ENCODE peak calls at places on chromosomes 16 and 17, in seven cellular contexts. One of them, this sample, is unnamed.

GRCh38 chr17:77666881-77667395 is 291.6 kb upstream of the TNRC6C start:
- DNase-seq in SK-N-SH: no peak
- DNase-seq in HCT116: no peak
- DNase-seq in K562: no peak
- DNase-seq in H1: no peak
- DNase-seq in GM12878: no peak
- DNase-seq in HepG2: no peak
- DNase-seq in this sample: no peak

GRCh38 chr17:47172698-47173565 is 16.2 kb downstream of the CDC27 start:
- DNase-seq in SK-N-SH: no peak
- DNase-seq in HCT116: no peak
- DNase-seq in K562: no peak
- DNase-seq in H1: no peak
- DNase-seq in GM12878: no peak
- DNase-seq in HepG2: no peak
- DNase-seq in this sample: no peak

GRCh38 chr17:81518785-81519283 is 6.2 kb upstream of the ACTG1 start:
- DNase-seq in SK-N-SH: no peak
- DNase-seq in HCT116: no peak
- DNase-seq in K562: peak
- DNase-seq in H1: no peak
- DNase-seq in GM12878: no peak
- DNase-seq in HepG2: no peak
- DNase-seq in this sample: peak

GRCh38 chr16:89172901-89173628 is 1.5 kb downstream of the CDH15 start:
- DNase-seq in SK-N-SH: peak
- DNase-seq in HCT116: no peak
- DNase-seq in K562: no peak
- DNase-seq in H1: no peak
- DNase-seq in GM12878: no peak
- DNase-seq in HepG2: no peak
- DNase-seq in this sample: no peak

GRCh38 chr16:65991149-65991701 is 375.3 kb upstream of the CDH5 start:
- DNase-seq in SK-N-SH: no peak
- DNase-seq in HCT116: no peak
- DNase-seq in K562: no peak
- DNase-seq in H1: no peak
- DNase-seq in GM12878: no peak
- DNase-seq in HepG2: no peak
- DNase-seq in this sample: no peak

GRCh38 chr17:48732688-48733629 is 4.4 kb upstream of the HOXB13 start:
- DNase-seq in SK-N-SH: peak
- DNase-seq in HCT116: no peak
- DNase-seq in K562: no peak
- DNase-seq in H1: no peak
- DNase-seq in GM12878: no peak
- DNase-seq in HepG2: no peak
- DNase-seq in this sample: no peak

GRCh38 chr17:19928299-19928698 is 49.3 kb downstream of the AKAP10 start:
- DNase-seq in SK-N-SH: no peak
- DNase-seq in HCT116: no peak
- DNase-seq in K562: no peak
- DNase-seq in H1: no peak
- DNase-seq in GM12878: no peak
- DNase-seq in HepG2: no peak
- DNase-seq in this sample: no peak

GRCh38 chr16:50742521-50743150 is 750 bp downstream of the CYLD start:
- DNase-seq in SK-N-SH: no peak
- DNase-seq in HCT116: no peak
- DNase-seq in K562: peak
- DNase-seq in H1: no peak
- DNase-seq in GM12878: no peak
- DNase-seq in HepG2: no peak
- DNase-seq in this sample: peak

GRCh38 chr17:78774456-78774855 is 7.6 kb downstream of the CYTH1 start:
- DNase-seq in SK-N-SH: no peak
- DNase-seq in HCT116: no peak
- DNase-seq in K562: no peak
- DNase-seq in H1: no peak
- DNase-seq in GM12878: no peak
- DNase-seq in HepG2: no peak
- DNase-seq in this sample: no peak

GRCh38 chr17:41813039-41813680 is 356 bp downstream of the FKBP10 start:
- DNase-seq in SK-N-SH: no peak
- DNase-seq in HCT116: no peak
- DNase-seq in K562: no peak
- DNase-seq in H1: no peak
- DNase-seq in GM12878: no peak
- DNase-seq in HepG2: no peak
- DNase-seq in this sample: no peak

GRCh38 chr16:75789237-75789636 is 62.9 kb upstream of the CPHXL start:
- DNase-seq in SK-N-SH: peak
- DNase-seq in HCT116: peak
- DNase-seq in K562: peak
- DNase-seq in H1: no peak
- DNase-seq in GM12878: no peak
- DNase-seq in HepG2: peak
- DNase-seq in this sample: peak

GRCh38 chr16:77896357-77896972 is 108.1 kb downstream of the VAT1L start:
- DNase-seq in SK-N-SH: peak
- DNase-seq in HCT116: no peak
- DNase-seq in K562: no peak
- DNase-seq in H1: no peak
- DNase-seq in GM12878: no peak
- DNase-seq in HepG2: no peak
- DNase-seq in this sample: no peak

GRCh38 chr17:35932576-35932975 is 2.0 kb upstream of the RDM1 start:
- DNase-seq in SK-N-SH: no peak
- DNase-seq in HCT116: no peak
- DNase-seq in K562: no peak
- DNase-seq in H1: no peak
- DNase-seq in GM12878: no peak
- DNase-seq in HepG2: no peak
- DNase-seq in this sample: no peak

GRCh38 chr16:68728558-68728957 is 8.5 kb upstream of the CDH1 start:
- DNase-seq in SK-N-SH: no peak
- DNase-seq in HCT116: no peak
- DNase-seq in K562: no peak
- DNase-seq in H1: no peak
- DNase-seq in GM12878: no peak
- DNase-seq in HepG2: no peak
- DNase-seq in this sample: no peak

GRCh38 chr16:29141586-29142324 is 156.9 kb downstream of the LAT start:
- DNase-seq in SK-N-SH: no peak
- DNase-seq in HCT116: no peak
- DNase-seq in K562: no peak
- DNase-seq in H1: no peak
- DNase-seq in GM12878: no peak
- DNase-seq in HepG2: no peak
- DNase-seq in this sample: no peak

DNA sequence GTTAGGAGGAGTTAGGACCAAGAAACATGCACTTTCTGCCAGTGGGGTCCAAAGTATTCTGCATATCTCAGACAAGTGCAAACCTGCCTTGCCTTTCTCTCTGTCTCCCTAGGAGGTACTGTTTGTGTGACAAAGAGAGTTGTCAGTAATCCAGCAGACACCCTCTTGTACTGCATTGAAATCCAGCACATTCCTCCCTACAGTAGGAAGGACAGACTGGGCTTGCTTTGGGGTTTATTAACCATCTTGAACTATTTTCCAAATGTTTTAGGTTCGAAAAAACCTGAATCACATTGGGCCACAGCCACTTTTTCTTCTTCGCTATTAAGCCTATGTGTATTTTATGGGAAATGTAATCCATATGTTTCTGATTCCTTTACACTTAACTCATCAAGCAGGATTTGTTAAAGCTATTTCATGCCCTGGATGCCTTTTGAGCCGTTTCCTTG is 204.2 kb upstream of the KCNJ16 start:
- DNase-seq in SK-N-SH: no peak
- DNase-seq in HCT116: no peak
- DNase-seq in K562: no peak
- DNase-seq in H1: peak
- DNase-seq in GM12878: no peak
- DNase-seq in HepG2: no peak
- DNase-seq in this sample: no peak
- TF ChIP-seq JUND in SK-N-SH: no peak
- TF ChIP-seq JUND in HCT116: no peak
- TF ChIP-seq JUND in K562: no peak
- TF ChIP-seq JUND in H1: no peak
- TF ChIP-seq JUND in GM12878: no peak
- TF ChIP-seq JUND in HepG2: no peak
- TF ChIP-seq JUND in this sample: no peak

DNA sequence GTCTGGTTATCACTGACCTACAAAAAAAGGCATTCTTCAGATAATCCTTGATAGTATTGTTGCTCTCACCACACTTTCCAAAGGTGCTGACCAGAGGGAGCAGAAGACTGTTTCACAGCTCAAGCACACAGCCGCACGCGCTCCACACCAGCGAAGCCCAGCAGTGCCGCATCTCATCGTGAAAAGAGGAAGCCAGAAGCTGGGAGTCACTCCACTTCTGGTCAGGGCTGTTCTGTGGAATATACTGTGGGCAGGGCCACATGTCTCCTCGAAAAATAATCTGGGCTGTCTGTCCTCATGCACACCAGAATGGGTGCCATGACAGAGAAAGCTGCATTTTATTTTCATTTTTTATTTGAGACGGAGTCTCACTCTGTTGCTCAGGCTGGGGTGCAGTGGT is 7.3 kb upstream of the PRSS36 start:
- DNase-seq in SK-N-SH: no peak
- DNase-seq in HCT116: no peak
- DNase-seq in K562: no peak
- DNase-seq in H1: no peak
- DNase-seq in GM12878: no peak
- DNase-seq in HepG2: no peak
- DNase-seq in this sample: peak
- TF ChIP-seq JUND in SK-N-SH: no peak
- TF ChIP-seq JUND in HCT116: no peak
- TF ChIP-seq JUND in K562: no peak
- TF ChIP-seq JUND in H1: no peak
- TF ChIP-seq JUND in GM12878: no peak
- TF ChIP-seq JUND in HepG2: no peak
- TF ChIP-seq JUND in this sample: no peak

GRCh38 chr16:1195393-1195666 is 29.7 kb downstream of the TPSG1 start:
- DNase-seq in SK-N-SH: no peak
- DNase-seq in HCT116: no peak
- DNase-seq in K562: no peak
- DNase-seq in H1: no peak
- DNase-seq in GM12878: no peak
- DNase-seq in HepG2: no peak
- DNase-seq in this sample: peak

GRCh38 chr16:1193825-1194581 is 31.1 kb downstream of the TPSG1 start:
- DNase-seq in SK-N-SH: no peak
- DNase-seq in HCT116: no peak
- DNase-seq in K562: no peak
- DNase-seq in H1: no peak
- DNase-seq in GM12878: no peak
- DNase-seq in HepG2: no peak
- DNase-seq in this sample: no peak

GRCh38 chr16:1194665-1195392 is 30.2 kb downstream of the TPSG1 start:
- DNase-seq in SK-N-SH: peak
- DNase-seq in HCT116: no peak
- DNase-seq in K562: peak
- DNase-seq in H1: no peak
- DNase-seq in GM12878: no peak
- DNase-seq in HepG2: no peak
- DNase-seq in this sample: no peak

GRCh38 chr16:1192384-1193073 is 32.5 kb downstream of the TPSG1 start:
- DNase-seq in SK-N-SH: no peak
- DNase-seq in HCT116: no peak
- DNase-seq in K562: no peak
- DNase-seq in H1: no peak
- DNase-seq in GM12878: no peak
- DNase-seq in HepG2: peak
- DNase-seq in this sample: peak

DNA sequence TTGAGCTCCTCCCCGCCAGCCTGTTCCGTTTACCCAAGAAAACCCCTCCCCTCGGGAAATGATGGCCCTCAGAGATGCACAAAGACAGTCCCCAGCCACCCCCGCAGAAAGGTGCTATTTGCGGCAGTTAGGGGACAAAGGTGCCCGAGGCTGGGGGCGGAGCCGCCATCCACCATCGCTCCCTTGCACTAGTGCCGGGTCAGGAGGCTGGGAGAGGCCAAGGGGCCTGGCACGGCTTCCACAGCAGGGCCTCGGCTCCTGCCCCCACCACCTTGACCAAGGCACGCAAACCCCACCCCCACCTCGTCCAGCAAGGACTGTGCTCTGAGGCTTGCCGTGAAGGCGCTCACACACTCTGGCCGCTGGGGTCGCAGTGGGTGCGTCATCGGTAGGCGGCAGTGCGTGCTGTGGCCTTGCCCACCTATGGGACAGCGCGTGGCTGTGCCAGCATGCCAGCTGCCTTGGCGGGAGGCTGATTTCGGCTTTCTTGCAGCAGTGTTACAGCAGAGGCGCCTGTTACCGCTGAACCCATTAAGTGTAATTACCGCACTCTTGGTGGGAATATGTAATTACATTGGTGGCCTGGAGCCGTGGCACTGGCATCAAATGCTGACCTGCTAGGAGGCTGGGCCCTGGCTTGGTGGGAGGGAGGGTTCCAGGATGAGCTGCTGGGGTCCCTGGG is 31.8 kb downstream of the TPSG1 start:
- DNase-seq in SK-N-SH: peak
- DNase-seq in HCT116: peak
- DNase-seq in K562: peak
- DNase-seq in H1: no peak
- DNase-seq in GM12878: no peak
- DNase-seq in HepG2: peak
- DNase-seq in this sample: peak
- TF ChIP-seq JUND in SK-N-SH: no peak
- TF ChIP-seq JUND in HCT116: no peak
- TF ChIP-seq JUND in K562: no peak
- TF ChIP-seq JUND in H1: no peak
- TF ChIP-seq JUND in GM12878: no peak
- TF ChIP-seq JUND in HepG2: no peak
- TF ChIP-seq JUND in this sample: no peak

DNA sequence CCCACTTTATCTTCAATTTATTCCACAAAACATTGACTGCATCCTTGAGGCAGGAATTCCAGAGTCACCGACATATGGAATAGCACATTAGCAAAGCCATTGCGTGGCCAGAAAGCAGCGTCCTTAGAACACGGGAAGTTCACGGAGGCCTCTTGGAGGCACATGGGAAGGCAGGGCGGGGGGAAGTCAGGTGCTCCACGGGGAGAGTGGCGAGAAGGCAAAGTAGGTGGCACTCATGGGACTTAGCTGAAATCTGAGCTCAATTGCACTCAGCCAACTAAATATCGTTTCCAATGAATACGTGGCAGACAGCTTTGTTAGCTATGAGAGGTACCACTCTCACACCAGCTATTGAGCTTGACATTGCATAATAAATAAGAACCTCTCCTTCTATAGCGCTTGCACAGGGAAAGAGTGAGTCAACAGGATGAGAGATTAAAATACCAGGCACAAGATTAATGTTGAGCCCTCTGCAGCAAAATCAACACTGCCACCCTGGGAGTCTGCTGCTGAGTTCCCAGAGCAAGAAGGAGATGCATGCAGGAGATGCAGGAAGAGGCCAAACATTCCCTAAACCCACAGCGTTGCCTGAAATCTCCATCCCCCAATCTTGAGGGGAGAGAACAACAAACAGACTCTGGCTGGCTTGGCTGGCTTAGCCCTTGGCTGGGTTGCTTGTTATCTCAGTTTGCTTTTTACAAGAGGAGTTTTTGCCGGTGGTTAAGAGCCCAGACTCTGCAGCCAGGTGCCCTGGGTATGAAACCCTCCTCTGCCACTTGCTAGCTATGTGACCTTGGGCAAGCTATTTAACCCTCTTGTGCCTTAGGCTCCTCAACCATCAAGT is 28.8 kb downstream of the ABCC12 start:
- DNase-seq in SK-N-SH: no peak
- DNase-seq in HCT116: no peak
- DNase-seq in K562: no peak
- DNase-seq in H1: no peak
- DNase-seq in GM12878: no peak
- DNase-seq in HepG2: peak
- DNase-seq in this sample: peak
- TF ChIP-seq JUND in SK-N-SH: peak
- TF ChIP-seq JUND in HCT116: peak
- TF ChIP-seq JUND in K562: no peak
- TF ChIP-seq JUND in H1: no peak
- TF ChIP-seq JUND in GM12878: no peak
- TF ChIP-seq JUND in HepG2: no peak
- TF ChIP-seq JUND in this sample: peak

This sample was measured in T47D.